ENCODE peak calls at places on chromosomes 5 and 9, in ten cellular contexts. One of them, this sample, is unnamed.

GRCh38 chr9:68997676-68998075 is 16.2 kb downstream of the PRKACG start:
- DNase-seq in choroid plexus epithelial cell: no peak
- DNase-seq in heart right ventricle: no peak
- DNase-seq in lung: no peak
- DNase-seq in GM12878: no peak
- DNase-seq in right lobe of liver: no peak
- DNase-seq in mammary epithelial cell: no peak
- DNase-seq in BJ: no peak
- DNase-seq in upper lobe of right lung: no peak
- DNase-seq in type B pancreatic cell: no peak
- DNase-seq in this sample: no peak

GRCh38 chr5:157745041-157745456 is 1.5 kb downstream of the LSM11 start:
- DNase-seq in choroid plexus epithelial cell: no peak
- DNase-seq in heart right ventricle: no peak
- DNase-seq in lung: no peak
- DNase-seq in GM12878: no peak
- DNase-seq in right lobe of liver: no peak
- DNase-seq in mammary epithelial cell: no peak
- DNase-seq in BJ: no peak
- DNase-seq in upper lobe of right lung: no peak
- DNase-seq in type B pancreatic cell: no peak
- DNase-seq in this sample: no peak

GRCh38 chr9:88722753-88723152 is 187.8 kb downstream of the NXNL2 start:
- DNase-seq in choroid plexus epithelial cell: peak
- DNase-seq in heart right ventricle: no peak
- DNase-seq in lung: no peak
- DNase-seq in GM12878: no peak
- DNase-seq in right lobe of liver: no peak
- DNase-seq in mammary epithelial cell: peak
- DNase-seq in BJ: no peak
- DNase-seq in upper lobe of right lung: no peak
- DNase-seq in type B pancreatic cell: no peak
- DNase-seq in this sample: no peak

GRCh38 chr5:157778121-157778805 is 34.8 kb downstream of the LSM11 start:
- DNase-seq in choroid plexus epithelial cell: peak
- DNase-seq in heart right ventricle: no peak
- DNase-seq in lung: no peak
- DNase-seq in GM12878: no peak
- DNase-seq in right lobe of liver: peak
- DNase-seq in mammary epithelial cell: peak
- DNase-seq in BJ: peak
- DNase-seq in upper lobe of right lung: no peak
- DNase-seq in type B pancreatic cell: no peak
- DNase-seq in this sample: no peak

GRCh38 chr9:19551124-19551929 is 142.5 kb downstream of the ACER2 start:
- DNase-seq in choroid plexus epithelial cell: no peak
- DNase-seq in heart right ventricle: no peak
- DNase-seq in lung: no peak
- DNase-seq in GM12878: peak
- DNase-seq in right lobe of liver: no peak
- DNase-seq in mammary epithelial cell: no peak
- DNase-seq in BJ: no peak
- DNase-seq in upper lobe of right lung: no peak
- DNase-seq in type B pancreatic cell: no peak
- DNase-seq in this sample: peak

GRCh38 chr5:158431369-158432029 is 572.6 kb upstream of the CLINT1 start:
- DNase-seq in choroid plexus epithelial cell: peak
- DNase-seq in heart right ventricle: no peak
- DNase-seq in lung: no peak
- DNase-seq in GM12878: no peak
- DNase-seq in right lobe of liver: no peak
- DNase-seq in mammary epithelial cell: peak
- DNase-seq in BJ: peak
- DNase-seq in upper lobe of right lung: no peak
- DNase-seq in type B pancreatic cell: no peak
- DNase-seq in this sample: peak

GRCh38 chr5:45189481-45189880 is 380.7 kb downstream of the MRPS30 start:
- DNase-seq in choroid plexus epithelial cell: no peak
- DNase-seq in heart right ventricle: no peak
- DNase-seq in lung: no peak
- DNase-seq in GM12878: no peak
- DNase-seq in right lobe of liver: no peak
- DNase-seq in mammary epithelial cell: no peak
- DNase-seq in BJ: no peak
- DNase-seq in upper lobe of right lung: no peak
- DNase-seq in type B pancreatic cell: no peak
- DNase-seq in this sample: no peak

GRCh38 chr9:105050296-105050695 is 122.3 kb upstream of the ABCA1 start:
- DNase-seq in choroid plexus epithelial cell: no peak
- DNase-seq in heart right ventricle: no peak
- DNase-seq in lung: no peak
- DNase-seq in GM12878: no peak
- DNase-seq in right lobe of liver: no peak
- DNase-seq in mammary epithelial cell: no peak
- DNase-seq in BJ: no peak
- DNase-seq in upper lobe of right lung: no peak
- DNase-seq in type B pancreatic cell: no peak
- DNase-seq in this sample: no peak

GRCh38 chr9:131732061-131732526 is 7.8 kb downstream of the RAPGEF1 start:
- DNase-seq in choroid plexus epithelial cell: no peak
- DNase-seq in heart right ventricle: no peak
- DNase-seq in lung: peak
- DNase-seq in GM12878: no peak
- DNase-seq in right lobe of liver: peak
- DNase-seq in mammary epithelial cell: peak
- DNase-seq in BJ: peak
- DNase-seq in upper lobe of right lung: no peak
- DNase-seq in type B pancreatic cell: no peak
- DNase-seq in this sample: no peak

GRCh38 chr9:110283736-110284135 is 27.4 kb upstream of the TXN start:
- DNase-seq in choroid plexus epithelial cell: no peak
- DNase-seq in heart right ventricle: no peak
- DNase-seq in lung: no peak
- DNase-seq in GM12878: no peak
- DNase-seq in right lobe of liver: no peak
- DNase-seq in mammary epithelial cell: peak
- DNase-seq in BJ: no peak
- DNase-seq in upper lobe of right lung: no peak
- DNase-seq in type B pancreatic cell: no peak
- DNase-seq in this sample: no peak

GRCh38 chr5:116613445-116613844 is 38.8 kb upstream of the SEMA6A start:
- DNase-seq in choroid plexus epithelial cell: no peak
- DNase-seq in heart right ventricle: no peak
- DNase-seq in lung: no peak
- DNase-seq in GM12878: no peak
- DNase-seq in right lobe of liver: no peak
- DNase-seq in mammary epithelial cell: no peak
- DNase-seq in BJ: no peak
- DNase-seq in upper lobe of right lung: no peak
- DNase-seq in type B pancreatic cell: no peak
- DNase-seq in this sample: no peak

GRCh38 chr9:82750411-82750918 is 312.5 kb downstream of the RASEF start:
- DNase-seq in choroid plexus epithelial cell: no peak
- DNase-seq in heart right ventricle: no peak
- DNase-seq in lung: no peak
- DNase-seq in GM12878: no peak
- DNase-seq in right lobe of liver: no peak
- DNase-seq in mammary epithelial cell: no peak
- DNase-seq in BJ: no peak
- DNase-seq in upper lobe of right lung: no peak
- DNase-seq in type B pancreatic cell: no peak
- DNase-seq in this sample: no peak

GRCh38 chr5:56534102-56534501 is 281.2 kb upstream of the MAP3K1 start:
- DNase-seq in choroid plexus epithelial cell: peak
- DNase-seq in heart right ventricle: no peak
- DNase-seq in lung: no peak
- DNase-seq in GM12878: no peak
- DNase-seq in right lobe of liver: no peak
- DNase-seq in mammary epithelial cell: peak
- DNase-seq in BJ: no peak
- DNase-seq in upper lobe of right lung: no peak
- DNase-seq in type B pancreatic cell: no peak
- DNase-seq in this sample: no peak

GRCh38 chr9:90848866-90849265 is 47.2 kb downstream of the SYK start:
- DNase-seq in choroid plexus epithelial cell: no peak
- DNase-seq in heart right ventricle: no peak
- DNase-seq in lung: no peak
- DNase-seq in GM12878: no peak
- DNase-seq in right lobe of liver: no peak
- DNase-seq in mammary epithelial cell: no peak
- DNase-seq in BJ: no peak
- DNase-seq in upper lobe of right lung: peak
- DNase-seq in type B pancreatic cell: no peak
- DNase-seq in this sample: no peak

GRCh38 chr5:157447246-157447645 is 12.8 kb upstream of the NIPAL4 start:
- DNase-seq in choroid plexus epithelial cell: no peak
- DNase-seq in heart right ventricle: no peak
- DNase-seq in lung: no peak
- DNase-seq in GM12878: no peak
- DNase-seq in right lobe of liver: no peak
- DNase-seq in mammary epithelial cell: no peak
- DNase-seq in BJ: no peak
- DNase-seq in upper lobe of right lung: no peak
- DNase-seq in type B pancreatic cell: no peak
- DNase-seq in this sample: no peak

GRCh38 chr5:114412509-114413171 is 50.8 kb downstream of the KCNN2 start:
- DNase-seq in choroid plexus epithelial cell: peak
- DNase-seq in heart right ventricle: no peak
- DNase-seq in lung: no peak
- DNase-seq in GM12878: no peak
- DNase-seq in right lobe of liver: no peak
- DNase-seq in mammary epithelial cell: peak
- DNase-seq in BJ: peak
- DNase-seq in upper lobe of right lung: no peak
- DNase-seq in type B pancreatic cell: no peak
- DNase-seq in this sample: no peak

GRCh38 chr5:179342577-179342976 is 2.7 kb downstream of the ADAMTS2 start:
- DNase-seq in choroid plexus epithelial cell: peak
- DNase-seq in heart right ventricle: no peak
- DNase-seq in lung: no peak
- DNase-seq in GM12878: no peak
- DNase-seq in right lobe of liver: peak
- DNase-seq in mammary epithelial cell: no peak
- DNase-seq in BJ: no peak
- DNase-seq in upper lobe of right lung: no peak
- DNase-seq in type B pancreatic cell: no peak
- DNase-seq in this sample: no peak
- TF ChIP-seq CTCF in choroid plexus epithelial cell: peak
- TF ChIP-seq CTCF in heart right ventricle: peak
- TF ChIP-seq CTCF in lung: no peak
- TF ChIP-seq CTCF in GM12878: no peak
- TF ChIP-seq CTCF in right lobe of liver: no peak
- TF ChIP-seq CTCF in mammary epithelial cell: no peak
- TF ChIP-seq CTCF in BJ: peak
- TF ChIP-seq CTCF in upper lobe of right lung: peak
- TF ChIP-seq CTCF in type B pancreatic cell: peak
- TF ChIP-seq CTCF in this sample: no peak

GRCh38 chr5:2254404-2254803 is 371.7 kb upstream of the IRX4 start:
- DNase-seq in choroid plexus epithelial cell: no peak
- DNase-seq in heart right ventricle: no peak
- DNase-seq in lung: no peak
- DNase-seq in GM12878: no peak
- DNase-seq in right lobe of liver: no peak
- DNase-seq in mammary epithelial cell: no peak
- DNase-seq in BJ: no peak
- DNase-seq in upper lobe of right lung: no peak
- DNase-seq in type B pancreatic cell: no peak
- DNase-seq in this sample: no peak
- TF ChIP-seq CTCF in choroid plexus epithelial cell: no peak
- TF ChIP-seq CTCF in heart right ventricle: no peak
- TF ChIP-seq CTCF in lung: no peak
- TF ChIP-seq CTCF in GM12878: no peak
- TF ChIP-seq CTCF in right lobe of liver: no peak
- TF ChIP-seq CTCF in mammary epithelial cell: no peak
- TF ChIP-seq CTCF in BJ: no peak
- TF ChIP-seq CTCF in upper lobe of right lung: no peak
- TF ChIP-seq CTCF in type B pancreatic cell: no peak
- TF ChIP-seq CTCF in this sample: no peak

DNA sequence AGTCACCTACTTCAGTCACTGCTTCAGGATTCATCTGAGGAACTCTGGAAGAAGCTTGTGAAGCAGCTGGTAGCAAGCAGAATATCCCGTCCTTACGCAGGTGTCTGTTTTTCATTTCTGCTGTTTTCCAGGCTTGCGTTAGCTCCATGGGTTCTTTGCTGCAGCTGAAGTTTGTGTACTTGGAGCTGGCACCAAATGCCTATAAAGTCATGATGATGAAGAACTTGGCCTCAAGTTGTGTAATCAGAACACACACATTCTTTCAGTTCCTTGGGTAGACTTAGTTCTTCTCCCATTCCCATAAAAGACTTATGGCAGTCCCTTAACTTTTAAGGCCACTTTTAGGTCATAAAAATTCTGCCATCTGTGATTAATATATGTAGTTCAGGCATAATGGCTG is 116.7 kb downstream of the LRRC70 start:
- DNase-seq in choroid plexus epithelial cell: no peak
- DNase-seq in heart right ventricle: no peak
- DNase-seq in lung: no peak
- DNase-seq in GM12878: no peak
- DNase-seq in right lobe of liver: no peak
- DNase-seq in mammary epithelial cell: no peak
- DNase-seq in BJ: no peak
- DNase-seq in upper lobe of right lung: no peak
- DNase-seq in type B pancreatic cell: no peak
- DNase-seq in this sample: no peak
- TF ChIP-seq CTCF in choroid plexus epithelial cell: no peak
- TF ChIP-seq CTCF in heart right ventricle: no peak
- TF ChIP-seq CTCF in lung: no peak
- TF ChIP-seq CTCF in GM12878: no peak
- TF ChIP-seq CTCF in right lobe of liver: no peak
- TF ChIP-seq CTCF in mammary epithelial cell: no peak
- TF ChIP-seq CTCF in BJ: no peak
- TF ChIP-seq CTCF in upper lobe of right lung: no peak
- TF ChIP-seq CTCF in type B pancreatic cell: no peak
- TF ChIP-seq CTCF in this sample: no peak

DNA sequence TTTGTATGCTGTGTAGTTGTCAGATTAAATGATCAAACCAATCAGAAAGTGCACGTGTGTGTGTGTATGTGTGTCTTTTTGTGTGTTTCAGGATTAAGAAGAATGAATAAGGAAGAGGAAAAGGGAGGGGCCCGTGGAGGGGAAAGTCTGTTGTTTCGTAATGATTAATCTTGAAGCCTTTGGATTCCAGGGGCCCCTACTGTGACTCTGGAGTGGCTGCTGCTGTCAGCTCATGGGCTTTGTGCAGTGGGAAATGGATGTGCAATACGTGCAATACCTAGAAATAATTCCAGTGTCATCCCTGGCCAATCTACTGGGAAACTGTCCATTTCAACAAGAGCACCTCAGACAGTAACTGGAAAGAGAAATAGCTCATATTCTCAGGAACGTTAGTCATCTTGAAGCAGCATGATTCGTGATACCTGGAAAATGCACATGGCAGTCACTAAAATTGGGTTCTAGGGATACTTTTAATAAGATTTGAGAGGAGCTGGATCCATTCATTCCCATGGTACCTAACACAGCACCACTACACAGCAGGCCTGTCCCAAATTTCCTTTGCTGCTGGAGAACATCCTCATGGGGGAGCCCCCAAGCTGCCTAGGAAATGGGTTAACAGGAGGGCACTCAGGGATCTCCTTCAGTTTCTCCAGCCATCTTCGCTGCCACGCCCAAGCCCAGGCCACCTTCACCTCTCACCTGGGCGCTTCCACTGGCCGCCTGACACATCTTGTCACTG is 186.3 kb downstream of the NR3C1 start:
- DNase-seq in choroid plexus epithelial cell: peak
- DNase-seq in heart right ventricle: no peak
- DNase-seq in lung: no peak
- DNase-seq in GM12878: no peak
- DNase-seq in right lobe of liver: no peak
- DNase-seq in mammary epithelial cell: no peak
- DNase-seq in BJ: no peak
- DNase-seq in upper lobe of right lung: no peak
- DNase-seq in type B pancreatic cell: no peak
- DNase-seq in this sample: peak
- TF ChIP-seq CTCF in choroid plexus epithelial cell: peak
- TF ChIP-seq CTCF in heart right ventricle: no peak
- TF ChIP-seq CTCF in lung: no peak
- TF ChIP-seq CTCF in GM12878: no peak
- TF ChIP-seq CTCF in right lobe of liver: no peak
- TF ChIP-seq CTCF in mammary epithelial cell: no peak
- TF ChIP-seq CTCF in BJ: no peak
- TF ChIP-seq CTCF in upper lobe of right lung: no peak
- TF ChIP-seq CTCF in type B pancreatic cell: no peak
- TF ChIP-seq CTCF in this sample: no peak